ENCODE peak calls at places on chromosomes 13 and 19, in four cellular contexts. One of them, this sample, is unnamed.

GRCh38 chr13:30341815-30342570 is 34.6 kb upstream of the KATNAL1 start:
- DNase-seq in transverse colon: peak
- DNase-seq in A549: no peak
- DNase-seq in PC-3: peak
- DNase-seq in this sample: peak

GRCh38 chr19:20414133-20414532 is 151.4 kb downstream of the ZNF737 start:
- DNase-seq in transverse colon: no peak
- DNase-seq in A549: no peak
- DNase-seq in PC-3: no peak
- DNase-seq in this sample: no peak

GRCh38 chr19:11475861-11476260 is 5.0 kb downstream of the ELAVL3 start:
- DNase-seq in transverse colon: no peak
- DNase-seq in A549: no peak
- DNase-seq in PC-3: no peak
- DNase-seq in this sample: no peak

GRCh38 chr19:46016426-46017094 is 6.3 kb downstream of the PGLYRP1 start:
- DNase-seq in transverse colon: peak
- DNase-seq in A549: peak
- DNase-seq in PC-3: peak
- DNase-seq in this sample: peak

GRCh38 chr13:99932912-99933311 is 38.7 kb downstream of the ZIC5 start:
- DNase-seq in transverse colon: no peak
- DNase-seq in A549: no peak
- DNase-seq in PC-3: no peak
- DNase-seq in this sample: no peak

GRCh38 chr13:89897681-89898080 is 1449.8 kb upstream of the MIR17HG start:
- DNase-seq in transverse colon: no peak
- DNase-seq in A549: no peak
- DNase-seq in PC-3: no peak
- DNase-seq in this sample: no peak

GRCh38 chr19:42207767-42208259 is 9.7 kb downstream of the DEDD2 start:
- DNase-seq in transverse colon: no peak
- DNase-seq in A549: peak
- DNase-seq in PC-3: peak
- DNase-seq in this sample: peak

GRCh38 chr13:99352351-99353271 is 45.4 kb upstream of the GPR183 start:
- DNase-seq in transverse colon: no peak
- DNase-seq in A549: no peak
- DNase-seq in PC-3: no peak
- DNase-seq in this sample: no peak

GRCh38 chr13:37811441-37811840 is 58.1 kb downstream of the TRPC4 start:
- DNase-seq in transverse colon: no peak
- DNase-seq in A549: no peak
- DNase-seq in PC-3: no peak
- DNase-seq in this sample: no peak

GRCh38 chr19:38707512-38708114 is 36.7 kb downstream of the CAPN12 start:
- DNase-seq in transverse colon: no peak
- DNase-seq in A549: no peak
- DNase-seq in PC-3: peak
- DNase-seq in this sample: no peak

GRCh38 chr13:110331362-110331761 is 24.3 kb downstream of the COL4A2 start:
- DNase-seq in transverse colon: no peak
- DNase-seq in A549: no peak
- DNase-seq in PC-3: no peak
- DNase-seq in this sample: no peak

DNA sequence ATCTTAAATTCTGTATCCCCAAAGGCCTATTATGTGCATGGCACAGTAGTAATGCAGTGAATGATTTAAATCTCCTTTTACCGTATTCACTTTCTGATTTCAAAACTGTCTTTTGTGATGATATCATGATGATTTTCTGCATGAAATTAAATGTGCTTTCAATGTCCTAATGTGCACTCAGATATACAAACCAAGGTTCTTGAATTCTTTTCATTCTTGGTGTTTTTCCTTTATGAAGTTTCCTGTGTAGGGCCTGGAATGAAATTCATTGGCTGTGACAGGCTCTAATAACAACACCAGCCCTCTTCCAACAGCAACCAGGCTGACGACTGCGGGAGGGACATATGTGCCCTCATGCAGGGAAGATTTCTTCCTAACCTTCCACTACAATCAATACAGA is 1052.0 kb downstream of the DIAPH3 start:
- DNase-seq in transverse colon: no peak
- DNase-seq in A549: no peak
- DNase-seq in PC-3: no peak
- DNase-seq in this sample: no peak
- TF ChIP-seq CTCF in transverse colon: no peak
- TF ChIP-seq CTCF in A549: no peak
- TF ChIP-seq CTCF in PC-3: no peak
- TF ChIP-seq CTCF in this sample: no peak

DNA sequence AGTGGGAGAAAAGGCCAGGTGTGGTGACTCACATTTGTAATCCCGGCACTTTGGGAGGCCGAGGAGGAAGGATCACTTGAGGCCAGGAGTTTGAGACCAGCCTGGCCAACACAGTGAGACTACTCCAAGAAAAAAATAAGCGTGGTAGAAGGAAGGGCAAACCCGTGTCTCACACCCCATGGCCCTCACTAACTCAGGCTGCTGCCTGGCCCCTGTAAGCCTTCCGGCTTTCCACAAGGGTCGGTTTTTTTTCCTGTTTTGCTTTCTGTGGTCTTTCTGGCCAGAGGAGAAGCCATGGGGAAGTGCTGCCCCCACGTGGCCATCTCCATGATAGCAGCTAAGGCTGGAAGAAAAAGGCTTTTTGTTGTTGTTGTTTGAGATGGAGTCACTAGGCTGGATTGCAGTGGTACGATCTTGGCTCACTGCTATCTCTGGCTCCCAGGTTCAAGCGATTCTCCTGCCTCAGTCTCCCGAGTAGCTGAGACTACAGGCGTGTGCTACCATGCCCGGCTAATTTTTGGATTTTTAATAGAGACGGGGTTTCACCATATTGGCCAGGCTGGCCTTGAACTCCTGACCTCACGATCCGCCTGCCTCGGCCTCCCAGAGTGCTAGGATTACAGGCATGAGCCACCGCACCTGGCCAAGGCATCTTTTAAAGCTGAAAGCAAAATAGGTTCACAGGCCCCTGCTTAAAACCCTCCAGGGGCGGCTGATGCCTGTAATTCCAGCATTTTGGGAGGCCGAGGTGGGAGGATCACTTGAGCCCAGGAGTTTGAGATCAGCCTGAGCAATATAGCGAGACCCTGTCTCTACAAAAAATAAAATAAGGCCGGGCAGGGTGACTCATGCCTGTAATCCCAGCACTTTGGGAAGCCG is 7.5 kb upstream of the ARHGEF18 start:
- DNase-seq in transverse colon: peak
- DNase-seq in A549: peak
- DNase-seq in PC-3: peak
- DNase-seq in this sample: peak
- TF ChIP-seq CTCF in transverse colon: peak
- TF ChIP-seq CTCF in A549: peak
- TF ChIP-seq CTCF in PC-3: peak
- TF ChIP-seq CTCF in this sample: peak

DNA sequence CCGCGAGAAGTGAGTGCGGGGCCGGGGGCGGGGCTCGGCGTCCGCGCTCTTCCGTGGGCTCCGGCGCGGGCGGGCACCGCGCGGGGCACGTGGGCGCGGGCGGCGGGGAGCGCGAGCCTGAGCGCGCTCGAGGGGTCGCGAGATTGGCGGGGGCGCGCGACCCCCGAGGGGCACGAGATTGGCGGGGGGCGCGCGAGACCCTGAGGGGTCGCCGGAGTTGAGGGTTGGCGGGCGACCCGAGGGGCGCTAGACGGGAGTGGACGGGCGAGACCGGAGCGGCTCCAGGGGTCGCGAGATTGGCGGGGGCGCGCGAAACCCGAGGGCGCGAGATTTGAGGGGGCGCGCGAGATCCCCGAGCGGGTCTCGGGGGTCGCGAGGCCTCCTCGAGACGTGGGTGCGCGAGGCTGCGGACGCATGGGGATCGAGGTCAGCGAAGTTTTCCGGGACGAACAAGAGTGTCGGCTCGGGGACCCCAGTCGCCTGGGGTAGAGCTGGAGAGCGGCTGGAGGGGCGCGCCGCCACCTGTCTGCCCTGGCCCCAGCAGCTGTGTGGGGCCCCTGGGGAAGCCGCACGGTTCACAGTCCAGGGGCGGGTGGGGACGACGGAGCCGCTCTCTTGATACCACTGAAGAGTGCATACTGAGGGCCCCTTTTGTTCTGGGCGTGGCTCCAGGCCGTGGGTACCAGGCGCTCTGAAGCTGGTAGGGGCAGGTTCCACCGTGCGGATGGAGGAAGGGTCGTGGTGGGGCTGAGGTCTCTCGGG is 682 bp downstream of the SSBP4 start:
- DNase-seq in transverse colon: peak
- DNase-seq in A549: no peak
- DNase-seq in PC-3: peak
- DNase-seq in this sample: no peak
- TF ChIP-seq CTCF in transverse colon: no peak
- TF ChIP-seq CTCF in A549: no peak
- TF ChIP-seq CTCF in PC-3: no peak
- TF ChIP-seq CTCF in this sample: no peak

GRCh38 chr19:48560095-48560530 is 8.1 kb downstream of the SULT2B1 start:
- DNase-seq in transverse colon: no peak
- DNase-seq in A549: no peak
- DNase-seq in PC-3: no peak
- DNase-seq in this sample: no peak
- TF ChIP-seq CTCF in transverse colon: no peak
- TF ChIP-seq CTCF in A549: peak
- TF ChIP-seq CTCF in PC-3: no peak
- TF ChIP-seq CTCF in this sample: no peak